ENCODE peak calls at places on chromosomes 1 and 21, in ten cellular contexts. F is body of pancreas, N is psoas muscle, U is mammary epithelial cell, W is right cardiac atrium, R is right atrium auricular region, M is mesenchymal stem cell, G is left ventricle myocardium inferior, Z is GM23248, B is A673. C is an unnamed sample.

GRCh38 chr1:229042482-229042881 is 228.4 kb upstream of the RAB4A start:
- DNase-seq in F (no peak), N (no peak), U (no peak), W (no peak), R (no peak), M (no peak), G (no peak), Z (no peak), B (no peak), C (no peak)

GRCh38 chr1:34277150-34277549 is 100.4 kb downstream of the C1orf94 start:
- DNase-seq in F (no peak), N (no peak), U (no peak), W (no peak), R (no peak), M (no peak), G (no peak), Z (no peak), B (no peak), C (no peak)

GRCh38 chr1:218850367-218850766 is 323.3 kb upstream of the LYPLAL1 start:
- DNase-seq in F (no peak), N (no peak), U (no peak), W (no peak), R (no peak), M (peak; percentile 73), G (no peak), Z (peak; percentile 11), B (no peak), C (no peak)

GRCh38 chr1:226687476-226687875 is 51.6 kb downstream of the ITPKB start:
- DNase-seq in F (peak; percentile 23), N (no peak), U (no peak), W (no peak), R (no peak), M (no peak), G (no peak), Z (no peak), B (no peak), C (no peak)

GRCh38 chr1:58249729-58250586 is 296.6 kb downstream of the OMA1 start:
- DNase-seq in F (peak; percentile 18), N (peak; percentile 50), U (peak; percentile 46), W (peak; percentile 51), R (no peak), M (peak; percentile 8), G (peak; percentile 21), Z (peak; percentile 58), B (peak; percentile 79), C (peak; percentile 13)

GRCh38 chr1:160612613-160613218 is 33.4 kb upstream of the CD84 start:
- DNase-seq in F (no peak), N (no peak), U (no peak), W (no peak), R (no peak), M (no peak), G (no peak), Z (no peak), B (no peak), C (no peak)

GRCh38 chr1:21084111-21084510 is 92.6 kb downstream of the EIF4G3 start:
- DNase-seq in F (no peak), N (no peak), U (no peak), W (no peak), R (no peak), M (no peak), G (no peak), Z (no peak), B (no peak), C (no peak)

GRCh38 chr21:45050786-45051489 is 23.4 kb upstream of the ADARB1 start:
- DNase-seq in F (no peak), N (no peak), U (no peak), W (no peak), R (no peak), M (peak; percentile 90), G (no peak), Z (peak; percentile 97), B (peak; percentile 73), C (no peak)

GRCh38 chr1:4657920-4658585 is 3.6 kb downstream of the AJAP1 start:
- DNase-seq in F (no peak), N (peak; percentile 62), U (no peak), W (peak; percentile 38), R (no peak), M (no peak), G (no peak), Z (no peak), B (no peak), C (no peak)

GRCh38 chr1:31549807-31550620 is 26.3 kb upstream of the TINAGL1 start:
- DNase-seq in F (no peak), N (no peak), U (peak; percentile 61), W (no peak), R (no peak), M (peak; percentile 39), G (no peak), Z (peak; percentile 41), B (no peak), C (no peak)

GRCh38 chr1:111439461-111440351 is 9.3 kb downstream of the WDR77 start:
- DNase-seq in F (no peak), N (no peak), U (no peak), W (no peak), R (no peak), M (no peak), G (no peak), Z (no peak), B (no peak), C (no peak)

GRCh38 chr1:2189459-2190425 is 4.8 kb downstream of the FAAP20 start:
- DNase-seq in F (peak; percentile 98), N (peak; percentile 99), U (peak; percentile 96), W (peak; percentile 98), R (peak; percentile 97), M (peak; percentile 97), G (peak; percentile 96), Z (peak; percentile 98), B (peak; percentile 94), C (peak; percentile 90)

GRCh38 chr1:2187619-2188018 is 7.0 kb downstream of the FAAP20 start:
- DNase-seq in F (no peak), N (no peak), U (no peak), W (no peak), R (no peak), M (no peak), G (no peak), Z (no peak), B (no peak), C (no peak)

GRCh38 chr1:2188336-2188735 is 6.2 kb downstream of the FAAP20 start:
- DNase-seq in F (no peak), N (no peak), U (no peak), W (no peak), R (no peak), M (no peak), G (no peak), Z (no peak), B (no peak), C (no peak)

GRCh38 chr1:2192031-2192995 is 2.3 kb downstream of the FAAP20 start:
- DNase-seq in F (no peak), N (no peak), U (no peak), W (no peak), R (no peak), M (peak; percentile 63), G (no peak), Z (peak; percentile 92), B (peak; percentile 62), C (no peak)

DNA sequence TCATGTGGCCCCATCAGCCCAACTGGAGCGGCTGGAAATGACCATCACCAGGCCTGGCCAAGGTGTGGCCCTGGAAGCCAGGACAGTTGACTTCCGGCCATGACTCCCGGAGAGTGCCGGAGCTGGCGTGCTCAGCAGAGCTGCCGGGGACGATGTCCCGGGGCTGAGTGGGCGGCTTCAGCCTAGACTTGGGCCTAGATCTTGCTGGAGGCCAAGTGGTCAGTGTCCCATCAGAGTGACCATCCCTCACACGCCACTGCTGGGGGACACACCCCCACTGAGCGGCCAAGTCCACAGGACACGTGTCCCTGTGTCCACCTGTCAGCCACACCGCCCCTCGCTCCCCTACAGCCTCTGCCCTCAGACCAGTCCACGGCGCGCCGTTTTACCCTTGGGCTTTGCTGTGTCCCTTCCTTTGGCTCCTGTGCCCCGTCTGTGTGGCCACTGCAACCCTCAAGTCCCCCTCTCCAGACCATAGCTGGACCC is 4.0 kb downstream of the FAAP20 start:
- DNase-seq in F (no peak), N (no peak), U (no peak), W (peak; percentile 76), R (no peak), M (no peak), G (no peak), Z (peak; percentile 59), B (no peak), C (peak; percentile 48)
- H3K4me3 ChIP-seq in F (peak overlapping the region; percentile 12), N (peak overlapping the region; percentile 72), U (peak overlapping the region; percentile 52), W (peak overlapping the region; percentile 33), R (peak overlapping the region; percentile 55), M (peak overlapping the region; percentile 78), G (peak overlapping the region; percentile 79), Z (peak overlapping the region; percentile 74), B (peak overlapping the region; percentile 52), C (peak overlapping the region; percentile 67)

GRCh38 chr1:8135250-8135649 is 109.1 kb upstream of the ERRFI1 start:
- DNase-seq in F (no peak), N (no peak), U (no peak), W (no peak), R (no peak), M (no peak), G (no peak), Z (no peak), B (no peak), C (no peak)
- H3K27me3 ChIP-seq in F (no peaks in the 10 kb centered on the region), N (peaks cover 29% of the 10 kb centered on the region), U (no peaks in the 10 kb centered on the region), W (no peaks in the 10 kb centered on the region), R (no peaks in the 10 kb centered on the region), M (no peaks in the 10 kb centered on the region), G (no peaks in the 10 kb centered on the region), Z (no peaks in the 10 kb centered on the region), B (no peaks in the 10 kb centered on the region), C (no peaks in the 10 kb centered on the region)

GRCh38 chr1:205593532-205593931 is 38.3 kb downstream of the ELK4 start:
- DNase-seq in F (no peak), N (no peak), U (no peak), W (no peak), R (no peak), M (no peak), G (no peak), Z (no peak), B (no peak), C (no peak)
- H3K4me1 ChIP-seq in F (peaks cover 26% of the 10 kb centered on the region), N (peaks cover under 1% of the 10 kb centered on the region), U (peaks cover 24% of the 10 kb centered on the region), W (no peaks in the 10 kb centered on the region), R (peaks cover 22% of the 10 kb centered on the region), M (peaks cover 3% of the 10 kb centered on the region), G (peaks cover 35% of the 10 kb centered on the region), Z (peaks cover 2% of the 10 kb centered on the region), B (no peaks in the 10 kb centered on the region), C (no peaks in the 10 kb centered on the region)

DNA sequence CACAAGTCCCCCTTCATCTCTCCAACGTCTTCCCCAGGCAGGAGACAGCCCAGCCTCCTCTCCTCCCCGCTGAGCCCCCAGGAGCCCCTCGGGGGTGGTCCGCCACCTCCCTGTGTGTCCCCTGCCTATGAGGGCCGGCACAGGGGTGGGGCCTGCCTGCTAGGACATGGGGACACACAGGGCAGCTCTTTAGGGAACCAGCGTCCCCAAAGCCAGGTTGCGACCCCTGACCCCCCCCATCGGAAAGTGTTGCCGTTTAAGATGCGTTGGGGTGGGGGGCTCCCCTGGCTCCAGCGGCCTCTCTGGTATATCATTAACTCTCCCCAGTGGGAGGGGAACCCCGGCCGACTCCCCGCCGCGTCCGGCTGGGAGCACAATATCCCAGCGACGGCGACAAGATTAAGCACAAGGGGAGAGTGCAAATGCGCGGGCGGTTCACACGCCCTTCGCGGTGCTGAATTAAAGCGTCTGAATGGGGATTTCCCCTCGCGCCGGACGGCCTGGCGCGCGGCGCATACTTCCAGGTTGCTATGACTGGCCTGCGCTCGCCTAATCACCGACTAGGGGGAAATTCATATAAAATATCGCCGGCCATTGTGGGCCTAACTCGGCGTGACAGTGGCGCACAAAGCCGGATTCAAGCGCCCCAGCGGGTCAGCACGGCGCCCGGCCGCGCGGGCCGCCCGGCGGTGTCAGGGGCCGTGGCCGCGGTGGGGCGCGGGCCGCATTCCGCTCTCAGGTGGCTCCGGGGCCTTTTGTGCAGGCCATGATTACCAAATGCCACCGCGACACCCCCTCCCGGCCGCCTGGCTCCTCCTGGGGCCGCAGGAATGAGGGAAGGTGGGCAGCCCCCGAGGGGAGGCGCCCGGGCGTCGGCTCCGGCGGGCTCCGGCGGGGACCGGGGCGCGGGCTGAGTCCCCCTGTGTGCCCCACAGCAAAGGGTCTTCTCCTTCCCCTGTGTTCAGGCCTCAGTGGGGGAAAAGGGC is 30.9 kb downstream of the WNT3A start:
- DNase-seq in F (peak; percentile 20), N (peak; percentile 46), U (peak; percentile 52), W (peak; percentile 57), R (no peak), M (peak; percentile 1), G (no peak), Z (peak; percentile 55), B (peak; percentile 45), C (no peak)
- H3K4me3 ChIP-seq in F (no peak overlapping the region), N (peak overlapping the region; percentile 46), U (no peak overlapping the region), W (peak overlapping the region; percentile 17), R (no peak overlapping the region), M (no peak overlapping the region), G (peak overlapping the region; percentile 46), Z (peak overlapping the region; percentile 31), B (peak overlapping the region; percentile 17), C (no peak overlapping the region)